ENCODE peak calls at places on chromosomes 11 and 22, in six cellular contexts. H is stomach, B is dorsolateral prefrontal cortex, A is tibial artery, N is iPS DF 6.9, D is neuronal stem cell. S is an unnamed sample.

GRCh38 chr11:125874556-125875124 is 12.8 kb upstream of the HYLS1 start:
- DNase-seq in B (no peak), D (peak), A (peak), N (peak), H (peak), S (peak)

GRCh38 chr22:31520036-31520435 is 23.7 kb downstream of the SFI1 start:
- DNase-seq in H (no peak), N (no peak), D (no peak), A (no peak), B (no peak), S (no peak)

GRCh38 chr11:101848262-101848661 is 66.5 kb upstream of the CEP126 start:
- DNase-seq in A (no peak), N (no peak), H (no peak), B (no peak), D (no peak), S (no peak)

GRCh38 chr11:65290448-65291165 is 24.1 kb upstream of the CDC42EP2 start:
- DNase-seq in B (peak), D (no peak), A (peak), H (peak), N (no peak), S (peak)

GRCh38 chr22:44051961-44052360 is 27.9 kb downstream of the PARVB start:
- DNase-seq in H (no peak), A (no peak), B (no peak), D (no peak), N (no peak), S (no peak)

GRCh38 chr11:68890490-68891231 is 13.0 kb downstream of the MRPL21 start:
- DNase-seq in D (no peak), H (peak), B (no peak), A (peak), N (no peak), S (peak)

GRCh38 chr22:22945195-22945594 is 57.6 kb downstream of the IGLL5 start:
- DNase-seq in B (no peak), D (no peak), A (no peak), N (no peak), H (peak), S (no peak)

GRCh38 chr11:122032317-122032716 is 83.7 kb downstream of the BLID start:
- DNase-seq in D (no peak), H (no peak), A (peak), N (no peak), B (no peak), S (no peak)

GRCh38 chr11:91164452-91164822 is 941.6 kb upstream of the CHORDC1 start:
- DNase-seq in D (no peak), N (no peak), B (no peak), H (no peak), A (no peak), S (no peak)

GRCh38 chr22:17159504-17159951 is 451 bp upstream of the HDHD5 start:
- DNase-seq in N (no peak), A (peak), D (no peak), H (peak), B (peak), S (peak)

GRCh38 chr22:32926600-32926999 is 125.1 kb downstream of the TIMP3 start:
- DNase-seq in N (peak), A (no peak), D (no peak), B (no peak), H (no peak), S (no peak)

GRCh38 chr11:108483163-108483562 is 15.0 kb downstream of the POGLUT3 start:
- DNase-seq in B (no peak), D (no peak), H (no peak), A (no peak), N (no peak), S (no peak)

GRCh38 chr11:113871331-113871730 is 4.0 kb downstream of the USP28 start:
- DNase-seq in N (no peak), A (no peak), H (no peak), B (no peak), D (no peak), S (no peak)

GRCh38 chr11:75107187-75107586 is 10.5 kb upstream of the OR2AT4 start:
- DNase-seq in N (no peak), D (no peak), H (no peak), A (no peak), B (no peak), S (no peak)

GRCh38 chr11:74035264-74035663 is 26.4 kb upstream of the UCP3 start:
- DNase-seq in D (no peak), A (no peak), H (no peak), B (no peak), N (no peak), S (no peak)

GRCh38 chr11:69296890-69297224 is 2.9 kb downstream of the MYEOV start:
- DNase-seq in B (no peak), N (no peak), D (no peak), H (peak), A (peak), S (no peak)

GRCh38 chr22:44394246-44395115 is 81.7 kb upstream of the SHISAL1 start:
- DNase-seq in N (no peak), H (no peak), D (no peak), A (peak), B (no peak), S (no peak)

GRCh38 chr11:11849127-11849746 is 7.5 kb downstream of the USP47 start:
- DNase-seq in A (peak), N (no peak), B (no peak), D (peak), H (peak), S (peak)

GRCh38 chr11:18277560-18278271 is 11.7 kb downstream of the SAA1 start:
- DNase-seq in N (no peak), B (no peak), H (no peak), D (no peak), A (peak), S (no peak)

GRCh38 chr11:72633068-72633467 is 41.2 kb downstream of the PDE2A start:
- DNase-seq in A (no peak), N (no peak), H (no peak), B (no peak), D (no peak), S (no peak)

GRCh38 chr11:74307409-74307808 is 4.0 kb downstream of the P4HA3 start:
- DNase-seq in H (no peak), D (no peak), N (no peak), B (no peak), A (peak), S (no peak)

GRCh38 chr11:10522921-10523320 is 18.1 kb downstream of the RNF141 start:
- DNase-seq in D (no peak), A (no peak), H (no peak), B (no peak), N (no peak), S (no peak)

GRCh38 chr11:75212463-75212862 is 28.1 kb upstream of the TPBGL start:
- DNase-seq in N (no peak), B (no peak), H (no peak), A (no peak), D (no peak), S (no peak)

GRCh38 chr11:64538501-64538951 is 52.5 kb upstream of the SLC22A12 start:
- DNase-seq in A (no peak), N (no peak), H (no peak), B (peak), D (no peak), S (no peak)

GRCh38 chr22:30079952-30080533 is at the start of gene HORMAD2:
- DNase-seq in B (no peak), A (no peak), H (no peak), N (peak), D (peak), S (peak)

GRCh38 chr11:96228472-96228871 is 114.5 kb downstream of the MAML2 start:
- DNase-seq in D (no peak), B (no peak), H (peak), N (no peak), A (peak), S (no peak)

GRCh38 chr11:6438979-6439571 is 1.7 kb downstream of the HPX start:
- DNase-seq in N (no peak), D (peak), B (no peak), H (peak), A (peak), S (peak)

GRCh38 chr11:57153448-57153847 is 28.3 kb upstream of the LRRC55 start:
- DNase-seq in D (no peak), A (no peak), N (no peak), B (no peak), H (no peak), S (no peak)

GRCh38 chr22:41780714-41781507 is 19.6 kb upstream of the CCDC134 start:
- DNase-seq in B (no peak), A (peak), D (no peak), N (no peak), H (peak), S (no peak)

GRCh38 chr11:76628408-76628947 is 42.1 kb downstream of the LRRC32 start:
- DNase-seq in B (no peak), H (no peak), N (no peak), D (no peak), A (no peak), S (no peak)

GRCh38 chr11:10550503-10550902 is 9.5 kb upstream of the RNF141 start:
- DNase-seq in N (no peak), D (no peak), H (no peak), A (no peak), B (no peak), S (no peak)

GRCh38 chr11:21412652-21413383 is 743.4 kb downstream of the NELL1 start:
- DNase-seq in A (no peak), N (no peak), D (no peak), B (no peak), H (no peak), S (no peak)

GRCh38 chr11:134069426-134069921 is 602 bp downstream of the JAM3 start:
- DNase-seq in D (no peak), N (no peak), B (no peak), A (no peak), H (no peak), S (no peak)

GRCh38 chr22:41725510-41726110 is 26.3 kb downstream of the MEI1 start:
- DNase-seq in D (no peak), N (no peak), B (no peak), H (no peak), A (no peak), S (no peak)

GRCh38 chr22:49685686-49686085 is 142.0 kb downstream of the BRD1 start:
- DNase-seq in D (no peak), A (no peak), H (no peak), B (no peak), N (no peak), S (no peak)

GRCh38 chr22:33124471-33124870 is 66.3 kb upstream of the SYN3 start:
- DNase-seq in A (no peak), B (no peak), H (no peak), D (no peak), N (no peak), S (no peak)

GRCh38 chr11:24391165-24391564 is 105.7 kb upstream of the LUZP2 start:
- DNase-seq in N (no peak), A (no peak), D (no peak), B (no peak), H (no peak), S (no peak)

GRCh38 chr11:20000393-20001134 is 159.7 kb downstream of the DBX1 start:
- DNase-seq in A (no peak), B (peak), N (peak), H (no peak), D (peak), S (peak)

GRCh38 chr22:39292561-39293074 is 26.8 kb downstream of the RPL3 start:
- DNase-seq in D (peak), B (peak), A (peak), H (peak), N (no peak), S (no peak)

GRCh38 chr22:39294571-39295468 is 24.6 kb downstream of the RPL3 start:
- DNase-seq in N (no peak), A (no peak), D (no peak), H (no peak), B (no peak), S (no peak)

GRCh38 chr22:39292002-39292401 is 27.4 kb downstream of the RPL3 start:
- DNase-seq in N (no peak), A (no peak), D (no peak), B (no peak), H (no peak), S (no peak)

GRCh38 chr22:39291501-39291900 is 27.9 kb downstream of the RPL3 start:
- DNase-seq in A (no peak), H (no peak), B (no peak), D (no peak), N (no peak), S (no peak)

GRCh38 chr22:39293766-39294368 is 25.6 kb downstream of the RPL3 start:
- DNase-seq in H (no peak), D (no peak), N (no peak), B (no peak), A (no peak), S (no peak)
- H3K27ac ChIP-seq in H (no peak), D (no peak), N (no peak), B (no peak), A (no peak), S (no peak)

DNA sequence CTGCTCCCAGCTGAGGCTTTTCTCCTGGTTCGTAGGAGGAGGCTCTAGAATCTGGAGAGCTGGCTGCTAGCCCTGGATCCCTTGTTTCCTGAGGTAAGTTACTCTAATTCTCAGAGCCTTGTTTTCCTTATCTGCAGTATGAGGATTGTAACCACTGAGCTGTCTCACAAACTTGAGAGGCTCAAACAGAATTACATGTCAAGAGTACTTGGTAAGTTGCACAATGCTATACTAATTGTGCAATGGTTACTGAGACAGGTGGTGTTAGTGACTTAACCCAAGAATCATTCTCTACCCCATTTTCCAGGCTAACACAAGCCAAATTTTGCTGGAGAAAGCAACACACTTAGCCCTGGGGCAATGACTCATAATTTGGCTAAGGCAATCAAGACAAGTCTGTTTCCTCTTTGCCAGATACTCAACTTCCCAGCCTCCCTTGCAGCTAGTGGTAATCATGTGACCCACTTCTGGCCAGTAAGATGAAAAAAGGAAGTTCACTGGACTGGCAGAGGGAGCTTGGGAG is 348.0 kb downstream of the TENM4 start:
- DNase-seq in D (no peak), B (no peak), H (no peak), A (no peak), N (no peak), S (no peak)
- H3K27ac ChIP-seq in D (no peak), B (no peak), H (no peak), A (no peak), N (no peak), S (no peak)

GRCh38 chr11:34308821-34309585 is 48.8 kb downstream of the ABTB2 start:
- DNase-seq in N (no peak), A (peak), H (no peak), D (no peak), B (no peak), S (no peak)
- H3K27ac ChIP-seq in N (no peak), A (no peak), H (no peak), D (no peak), B (no peak), S (no peak)

DNA sequence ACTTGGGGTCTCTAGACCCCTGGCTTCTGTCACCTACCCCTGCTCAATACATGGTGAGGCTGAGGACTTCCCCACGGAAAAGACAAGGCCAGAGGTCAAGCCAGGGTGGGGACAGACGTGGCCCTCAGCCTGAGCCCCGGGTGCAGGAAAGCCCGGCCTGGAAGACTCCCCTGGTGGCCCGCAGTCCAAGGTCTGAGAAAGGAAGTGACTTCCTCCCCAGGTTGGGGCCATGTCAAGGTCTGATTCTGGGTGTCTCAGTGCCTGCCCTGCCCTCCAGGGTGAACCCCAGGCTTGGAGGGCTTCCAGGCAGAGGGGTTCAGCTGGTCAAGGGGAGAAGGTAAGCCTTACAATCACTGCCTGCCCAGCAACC is 3.9 kb downstream of the CTSD start:
- DNase-seq in N (no peak), D (no peak), H (no peak), B (peak), A (no peak), S (no peak)
- H3K27ac ChIP-seq in N (no peak), D (no peak), H (peak), B (peak), A (peak), S (peak)

GRCh38 chr11:61756452-61757212 is 4.2 kb downstream of the MYRF start:
- DNase-seq in A (no peak), H (peak), B (no peak), N (no peak), D (no peak), S (no peak)
- H3K27ac ChIP-seq in A (no peak), H (peak), B (peak), N (no peak), D (no peak), S (peak)

GRCh38 chr11:130522284-130522961 is 74.0 kb downstream of the ADAMTS15 start:
- DNase-seq in H (peak), D (peak), A (peak), B (peak), N (no peak), S (no peak)
- H3K27ac ChIP-seq in H (peak), D (no peak), A (peak), B (no peak), N (no peak), S (no peak)

GRCh38 chr22:19880786-19881569 is 26.3 kb upstream of the GNB1L start:
- DNase-seq in N (peak), A (peak), H (no peak), B (peak), D (peak), S (no peak)
- H3K27ac ChIP-seq in N (no peak), A (no peak), H (no peak), B (no peak), D (peak), S (no peak)

GRCh38 chr22:46125816-46126770 is 24.2 kb upstream of the PPARA start:
- DNase-seq in B (no peak), H (peak), D (no peak), A (no peak), N (no peak), S (no peak)
- H3K27ac ChIP-seq in B (no peak), H (no peak), D (no peak), A (no peak), N (no peak), S (no peak)

DNA sequence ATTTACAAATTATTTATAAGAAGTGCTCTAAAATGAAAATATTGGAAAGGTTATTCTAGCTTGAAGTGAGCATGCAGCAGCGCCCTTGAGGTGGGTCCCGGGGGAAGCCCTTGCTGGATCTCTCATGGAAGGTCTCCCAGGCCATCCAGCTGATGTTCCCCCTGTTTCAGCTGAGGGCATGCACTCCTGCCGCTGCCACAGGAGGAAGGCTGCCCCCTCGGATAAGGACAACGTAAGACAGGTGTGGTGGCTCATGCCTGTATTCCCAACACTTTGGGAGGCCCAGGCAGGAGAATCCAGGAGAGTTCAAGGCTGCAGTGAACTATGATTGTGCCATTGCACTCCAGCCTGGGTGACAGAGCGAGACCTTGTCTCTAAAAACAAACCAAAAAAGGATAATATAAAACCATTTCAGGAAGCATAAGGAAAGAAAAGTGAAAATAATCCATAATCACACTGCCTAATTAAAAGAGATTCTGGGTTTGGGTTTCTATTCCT is 15.0 kb downstream of the CDC45 start:
- DNase-seq in H (no peak), A (no peak), N (no peak), D (no peak), B (no peak), S (no peak)
- H3K27ac ChIP-seq in H (no peak), A (no peak), N (no peak), D (no peak), B (no peak), S (no peak)

S was measured in substantia nigra.